ENCODE peak calls at places on chromosomes 7 and 10, in five cellular contexts. One of them, this sample, is unnamed.

GRCh38 chr10:20927495-20927894 is 30.4 kb upstream of the NEBL start:
- DNase-seq in SK-N-SH: no peak
- DNase-seq in WTC11: no peak
- DNase-seq in heart left ventricle: no peak
- DNase-seq in endothelial cell: no peak
- DNase-seq in this sample: no peak

GRCh38 chr7:47227762-47228177 is 354.1 kb downstream of the TNS3 start:
- DNase-seq in SK-N-SH: peak; percentile 28
- DNase-seq in WTC11: no peak
- DNase-seq in heart left ventricle: peak; percentile 66
- DNase-seq in endothelial cell: no peak
- DNase-seq in this sample: no peak

GRCh38 chr10:31479752-31480151 is 160.7 kb downstream of the ZEB1 start:
- DNase-seq in SK-N-SH: no peak
- DNase-seq in WTC11: no peak
- DNase-seq in heart left ventricle: no peak
- DNase-seq in endothelial cell: no peak
- DNase-seq in this sample: no peak

GRCh38 chr10:100814751-100815474 is 69.5 kb downstream of the PAX2 start:
- DNase-seq in SK-N-SH: no peak
- DNase-seq in WTC11: no peak
- DNase-seq in heart left ventricle: no peak
- DNase-seq in endothelial cell: no peak
- DNase-seq in this sample: no peak

GRCh38 chr10:102963237-102963886 is 45.3 kb downstream of the CNNM2 start:
- DNase-seq in SK-N-SH: peak; percentile 55
- DNase-seq in WTC11: no peak
- DNase-seq in heart left ventricle: no peak
- DNase-seq in endothelial cell: no peak
- DNase-seq in this sample: no peak

GRCh38 chr10:121080324-121080807 is 229.2 kb downstream of the WDR11 start:
- DNase-seq in SK-N-SH: peak; percentile 57
- DNase-seq in WTC11: no peak
- DNase-seq in heart left ventricle: peak; percentile 36
- DNase-seq in endothelial cell: no peak
- DNase-seq in this sample: no peak

GRCh38 chr7:77453531-77453930 is 37.4 kb upstream of the GSAP start:
- DNase-seq in SK-N-SH: no peak
- DNase-seq in WTC11: no peak
- DNase-seq in heart left ventricle: no peak
- DNase-seq in endothelial cell: no peak
- DNase-seq in this sample: no peak

GRCh38 chr10:52706347-52707070 is 66.1 kb downstream of the MBL2 start:
- DNase-seq in SK-N-SH: no peak
- DNase-seq in WTC11: no peak
- DNase-seq in heart left ventricle: no peak
- DNase-seq in endothelial cell: no peak
- DNase-seq in this sample: no peak

GRCh38 chr7:141659501-141659900 is 42.5 kb downstream of the DENND11 start:
- DNase-seq in SK-N-SH: no peak
- DNase-seq in WTC11: no peak
- DNase-seq in heart left ventricle: no peak
- DNase-seq in endothelial cell: no peak
- DNase-seq in this sample: no peak

GRCh38 chr10:131014271-131014670 is 297.2 kb downstream of the TCERG1L start:
- DNase-seq in SK-N-SH: no peak
- DNase-seq in WTC11: no peak
- DNase-seq in heart left ventricle: no peak
- DNase-seq in endothelial cell: no peak
- DNase-seq in this sample: no peak

DNA sequence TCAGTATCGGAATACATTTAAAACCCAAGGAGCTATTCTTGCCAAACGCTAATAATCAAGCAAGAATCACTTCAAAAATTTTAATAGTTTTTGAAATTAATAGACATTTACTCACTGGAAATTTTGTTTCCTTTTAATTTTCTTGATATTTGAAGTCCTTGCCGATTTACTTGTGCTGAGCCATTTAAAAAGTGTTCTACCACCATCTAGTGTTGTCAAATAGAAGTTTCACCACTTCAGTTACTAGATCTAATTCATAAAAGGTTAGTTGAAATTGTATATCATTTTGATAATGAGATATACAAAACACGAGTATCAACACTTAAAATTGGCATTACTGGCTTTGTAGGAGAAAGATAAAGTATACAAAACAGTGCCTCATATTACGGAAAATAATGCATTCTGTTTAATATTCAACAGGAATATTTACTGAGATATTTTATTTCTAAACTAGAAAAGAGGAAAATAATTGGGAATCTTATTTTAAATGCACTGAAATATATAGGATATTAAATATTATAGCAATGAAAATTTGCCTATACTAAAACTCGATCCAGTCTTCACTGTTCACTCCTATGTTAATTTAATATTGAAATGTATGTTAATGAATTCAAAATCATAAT is 664.8 kb upstream of the SEMA3D start:
- DNase-seq in SK-N-SH: peak; percentile 31
- DNase-seq in WTC11: no peak
- DNase-seq in heart left ventricle: no peak
- DNase-seq in endothelial cell: no peak
- DNase-seq in this sample: no peak
- TF ChIP-seq CTCF in SK-N-SH: peak; percentile 85
- TF ChIP-seq CTCF in WTC11: no peak
- TF ChIP-seq CTCF in heart left ventricle: peak; percentile 19
- TF ChIP-seq CTCF in endothelial cell: peak; percentile 9
- TF ChIP-seq CTCF in this sample: peak; percentile 80

DNA sequence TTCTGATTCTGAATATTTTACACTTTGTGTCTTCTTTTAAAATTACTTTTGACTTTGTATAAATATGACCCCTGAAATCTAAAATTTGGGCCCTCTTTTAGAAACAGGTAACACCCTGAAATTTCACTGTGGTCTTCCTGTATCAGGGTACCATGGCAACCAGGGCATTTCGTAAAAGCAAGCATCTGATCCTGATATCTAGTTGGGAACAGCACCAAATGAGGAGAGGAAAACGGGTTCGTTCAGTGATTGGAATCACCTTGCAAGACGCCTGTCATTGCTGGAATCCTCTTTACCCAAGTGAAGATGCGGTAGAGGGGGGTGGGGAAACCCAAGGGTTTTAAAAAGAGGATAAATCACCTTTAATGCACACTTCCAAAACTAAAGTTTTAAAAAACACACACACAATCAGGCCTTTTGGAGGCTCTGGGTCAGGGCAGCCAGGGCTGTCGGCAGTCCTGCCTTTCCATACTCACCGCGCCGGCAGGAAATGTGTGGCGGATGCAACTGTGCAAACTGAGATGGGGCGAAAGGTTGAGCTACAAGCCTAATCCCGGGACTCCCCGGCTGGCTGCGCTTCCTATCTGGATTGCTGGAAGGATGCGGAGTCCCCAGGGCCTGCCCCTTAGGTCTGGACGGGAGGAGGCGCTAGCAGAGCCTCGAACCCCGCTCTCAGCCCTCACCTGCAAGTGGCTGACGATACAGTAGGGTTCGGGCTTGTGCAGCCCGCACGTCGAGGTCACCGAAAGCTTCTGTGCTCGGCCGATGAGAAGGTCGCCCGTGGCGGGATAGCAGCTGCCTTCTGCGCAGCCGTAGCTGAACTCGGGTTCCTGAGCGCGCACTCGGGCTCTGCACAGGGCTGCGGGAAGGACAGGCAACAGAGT is 1.8 kb downstream of the LAMB1 start:
- DNase-seq in SK-N-SH: peak; percentile 70
- DNase-seq in WTC11: peak; percentile 79
- DNase-seq in heart left ventricle: peak; percentile 58
- DNase-seq in endothelial cell: peak; percentile 83
- DNase-seq in this sample: peak; percentile 22
- TF ChIP-seq CTCF in SK-N-SH: peak; percentile 53
- TF ChIP-seq CTCF in WTC11: no peak
- TF ChIP-seq CTCF in heart left ventricle: peak; percentile 26
- TF ChIP-seq CTCF in endothelial cell: no peak
- TF ChIP-seq CTCF in this sample: no peak

DNA sequence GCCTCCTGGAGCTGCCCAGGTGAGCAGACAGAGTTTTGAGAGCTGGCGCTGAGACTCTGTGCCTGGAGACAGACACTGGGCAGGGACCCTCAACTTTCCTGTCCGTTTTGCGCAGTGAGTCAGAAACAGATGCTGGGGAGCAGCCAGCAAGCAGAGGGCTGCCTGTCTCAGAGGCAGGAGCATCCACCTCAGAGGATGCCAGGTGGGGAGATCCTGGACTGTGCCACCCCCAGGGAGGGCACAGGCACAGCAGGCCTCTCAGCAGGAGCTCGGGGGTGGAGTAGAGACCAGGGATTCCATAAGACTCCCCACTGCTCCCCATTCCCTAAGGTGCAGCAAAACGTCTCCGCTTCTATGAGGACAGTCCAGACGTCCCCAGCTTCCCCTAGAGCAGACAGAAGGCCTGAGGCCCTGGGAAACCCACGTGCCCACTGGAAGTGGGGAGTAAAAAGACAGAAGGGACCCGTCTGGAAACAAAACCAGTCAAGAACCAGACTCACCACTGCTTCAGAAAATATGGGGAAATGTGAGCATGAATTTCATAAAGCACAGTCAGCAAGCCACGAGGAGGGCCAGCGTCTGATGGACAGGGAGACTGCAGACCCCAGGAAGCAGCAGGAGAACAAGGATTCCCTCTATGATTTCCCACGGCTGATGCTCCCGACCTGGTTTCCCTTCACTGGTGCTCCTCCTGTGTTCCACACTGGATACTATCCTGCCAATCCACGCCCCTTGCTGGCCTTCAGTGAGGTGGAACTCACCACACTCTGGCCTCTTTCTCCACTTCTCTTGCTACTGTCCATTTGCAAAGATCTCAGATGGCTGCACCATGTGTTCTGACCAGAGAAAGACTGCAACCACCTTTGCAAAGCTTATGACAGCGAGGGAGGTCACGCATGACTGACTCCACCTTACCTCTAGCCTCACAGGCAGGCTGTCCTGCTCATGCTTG is 151.3 kb upstream of the FAM20C start:
- DNase-seq in SK-N-SH: no peak
- DNase-seq in WTC11: no peak
- DNase-seq in heart left ventricle: no peak
- DNase-seq in endothelial cell: peak; percentile 1
- DNase-seq in this sample: peak; percentile 0
- TF ChIP-seq CTCF in SK-N-SH: no peak
- TF ChIP-seq CTCF in WTC11: no peak
- TF ChIP-seq CTCF in heart left ventricle: no peak
- TF ChIP-seq CTCF in endothelial cell: no peak
- TF ChIP-seq CTCF in this sample: no peak

GRCh38 chr10:111493024-111493625 is 416.3 kb downstream of the ADRA2A start:
- DNase-seq in SK-N-SH: no peak
- DNase-seq in WTC11: no peak
- DNase-seq in heart left ventricle: no peak
- DNase-seq in endothelial cell: no peak
- DNase-seq in this sample: no peak

GRCh38 chr10:111504376-111504775 is 427.5 kb downstream of the ADRA2A start:
- DNase-seq in SK-N-SH: no peak
- DNase-seq in WTC11: no peak
- DNase-seq in heart left ventricle: no peak
- DNase-seq in endothelial cell: no peak
- DNase-seq in this sample: no peak

GRCh38 chr10:111498560-111498959 is 421.7 kb downstream of the ADRA2A start:
- DNase-seq in SK-N-SH: no peak
- DNase-seq in WTC11: no peak
- DNase-seq in heart left ventricle: no peak
- DNase-seq in endothelial cell: no peak
- DNase-seq in this sample: no peak
- TF ChIP-seq CTCF in SK-N-SH: no peak
- TF ChIP-seq CTCF in WTC11: no peak
- TF ChIP-seq CTCF in heart left ventricle: no peak
- TF ChIP-seq CTCF in endothelial cell: no peak
- TF ChIP-seq CTCF in this sample: no peak

GRCh38 chr7:37491919-37492694 is 43.4 kb upstream of the ELMO1 start:
- DNase-seq in SK-N-SH: no peak
- DNase-seq in WTC11: peak; percentile 94
- DNase-seq in heart left ventricle: no peak
- DNase-seq in endothelial cell: peak; percentile 30
- DNase-seq in this sample: peak; percentile 27
- TF ChIP-seq CTCF in SK-N-SH: no peak
- TF ChIP-seq CTCF in WTC11: peak; percentile 55
- TF ChIP-seq CTCF in heart left ventricle: no peak
- TF ChIP-seq CTCF in endothelial cell: peak; percentile 29
- TF ChIP-seq CTCF in this sample: peak; percentile 65

DNA sequence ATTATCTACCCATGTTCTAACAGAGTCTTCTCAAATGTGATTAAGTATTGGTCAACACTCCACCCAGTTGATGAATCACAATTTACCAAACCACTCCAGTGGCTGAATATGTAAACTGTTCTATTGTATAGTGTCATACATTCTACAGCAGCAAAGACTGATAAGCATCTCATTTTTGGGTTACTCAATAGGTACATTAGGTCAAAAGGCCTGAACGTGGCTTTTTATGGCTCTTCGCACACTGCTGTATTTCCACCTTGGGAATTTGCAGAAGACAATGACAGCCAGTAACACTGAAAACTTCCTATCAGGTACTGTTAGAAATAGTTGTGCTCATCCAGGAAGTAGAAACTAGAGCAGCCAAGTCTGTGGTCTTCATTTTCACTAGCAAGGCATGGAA is 166.9 kb downstream of the GLI3 start:
- DNase-seq in SK-N-SH: no peak
- DNase-seq in WTC11: no peak
- DNase-seq in heart left ventricle: no peak
- DNase-seq in endothelial cell: no peak
- DNase-seq in this sample: no peak
- TF ChIP-seq CTCF in SK-N-SH: no peak
- TF ChIP-seq CTCF in WTC11: no peak
- TF ChIP-seq CTCF in heart left ventricle: no peak
- TF ChIP-seq CTCF in endothelial cell: no peak
- TF ChIP-seq CTCF in this sample: no peak

GRCh38 chr10:81847675-81848074 is 27.3 kb upstream of the NRG3 start:
- DNase-seq in SK-N-SH: no peak
- DNase-seq in WTC11: peak; percentile 25
- DNase-seq in heart left ventricle: no peak
- DNase-seq in endothelial cell: no peak
- DNase-seq in this sample: no peak

GRCh38 chr10:81848931-81849330 is 26.1 kb upstream of the NRG3 start:
- DNase-seq in SK-N-SH: no peak
- DNase-seq in WTC11: no peak
- DNase-seq in heart left ventricle: no peak
- DNase-seq in endothelial cell: no peak
- DNase-seq in this sample: no peak

GRCh38 chr10:81848514-81848913 is 26.5 kb upstream of the NRG3 start:
- DNase-seq in SK-N-SH: no peak
- DNase-seq in WTC11: no peak
- DNase-seq in heart left ventricle: no peak
- DNase-seq in endothelial cell: no peak
- DNase-seq in this sample: no peak

GRCh38 chr10:81838950-81839349 is 36.0 kb upstream of the NRG3 start:
- DNase-seq in SK-N-SH: peak; percentile 14
- DNase-seq in WTC11: peak; percentile 38
- DNase-seq in heart left ventricle: no peak
- DNase-seq in endothelial cell: peak; percentile 25
- DNase-seq in this sample: peak; percentile 6

GRCh38 chr10:81843042-81843441 is 32.0 kb upstream of the NRG3 start:
- DNase-seq in SK-N-SH: no peak
- DNase-seq in WTC11: no peak
- DNase-seq in heart left ventricle: no peak
- DNase-seq in endothelial cell: no peak
- DNase-seq in this sample: no peak
- TF ChIP-seq CTCF in SK-N-SH: no peak
- TF ChIP-seq CTCF in WTC11: no peak
- TF ChIP-seq CTCF in heart left ventricle: no peak
- TF ChIP-seq CTCF in endothelial cell: no peak
- TF ChIP-seq CTCF in this sample: peak; percentile 18

This sample was measured in neural crest cell.